ENCODE peak calls at places on chromosome 19, in eight cellular contexts. One of them, this sample, is unnamed.

GRCh38 chr19:29531458-29532025 is 5.7 kb downstream of the VSTM2B start:
- DNase-seq in nephron progenitor cell: no peak
- DNase-seq in neural crest cell: no peak
- DNase-seq in glutamatergic neuron: peak
- DNase-seq in omental fat pad: no peak
- DNase-seq in GM06990: no peak
- DNase-seq in foreskin fibroblast: no peak
- DNase-seq in AG04450: no peak
- DNase-seq in this sample: no peak

GRCh38 chr19:51462681-51463080 is 4.4 kb upstream of the SIGLEC8 start:
- DNase-seq in nephron progenitor cell: no peak
- DNase-seq in neural crest cell: no peak
- DNase-seq in glutamatergic neuron: no peak
- DNase-seq in omental fat pad: no peak
- DNase-seq in GM06990: no peak
- DNase-seq in foreskin fibroblast: no peak
- DNase-seq in AG04450: no peak
- DNase-seq in this sample: no peak

GRCh38 chr19:11098861-11099260 is 9.6 kb downstream of the LDLR start:
- DNase-seq in nephron progenitor cell: no peak
- DNase-seq in neural crest cell: no peak
- DNase-seq in glutamatergic neuron: no peak
- DNase-seq in omental fat pad: no peak
- DNase-seq in GM06990: no peak
- DNase-seq in foreskin fibroblast: no peak
- DNase-seq in AG04450: no peak
- DNase-seq in this sample: no peak

GRCh38 chr19:8004723-8005513 is 523 bp downstream of the ELAVL1 start:
- DNase-seq in nephron progenitor cell: peak
- DNase-seq in neural crest cell: peak
- DNase-seq in glutamatergic neuron: peak
- DNase-seq in omental fat pad: no peak
- DNase-seq in GM06990: no peak
- DNase-seq in foreskin fibroblast: peak
- DNase-seq in AG04450: no peak
- DNase-seq in this sample: no peak

GRCh38 chr19:7294571-7295212 is 478 bp upstream of the INSR start:
- DNase-seq in nephron progenitor cell: peak
- DNase-seq in neural crest cell: peak
- DNase-seq in glutamatergic neuron: peak
- DNase-seq in omental fat pad: no peak
- DNase-seq in GM06990: peak
- DNase-seq in foreskin fibroblast: peak
- DNase-seq in AG04450: no peak
- DNase-seq in this sample: peak

GRCh38 chr19:2755811-2756210 is 16.0 kb upstream of the SLC39A3 start:
- DNase-seq in nephron progenitor cell: no peak
- DNase-seq in neural crest cell: no peak
- DNase-seq in glutamatergic neuron: no peak
- DNase-seq in omental fat pad: no peak
- DNase-seq in GM06990: no peak
- DNase-seq in foreskin fibroblast: no peak
- DNase-seq in AG04450: no peak
- DNase-seq in this sample: no peak

GRCh38 chr19:10380311-10381102 is at the start of gene TYK2:
- DNase-seq in nephron progenitor cell: peak
- DNase-seq in neural crest cell: peak
- DNase-seq in glutamatergic neuron: peak
- DNase-seq in omental fat pad: peak
- DNase-seq in GM06990: peak
- DNase-seq in foreskin fibroblast: peak
- DNase-seq in AG04450: peak
- DNase-seq in this sample: peak

GRCh38 chr19:45752639-45753038 is 16.4 kb downstream of the SIX5 start:
- DNase-seq in nephron progenitor cell: no peak
- DNase-seq in neural crest cell: no peak
- DNase-seq in glutamatergic neuron: no peak
- DNase-seq in omental fat pad: no peak
- DNase-seq in GM06990: no peak
- DNase-seq in foreskin fibroblast: no peak
- DNase-seq in AG04450: no peak
- DNase-seq in this sample: no peak

GRCh38 chr19:23070353-23070781 is 46.5 kb upstream of the ZNF730 start:
- DNase-seq in nephron progenitor cell: no peak
- DNase-seq in neural crest cell: no peak
- DNase-seq in glutamatergic neuron: peak
- DNase-seq in omental fat pad: no peak
- DNase-seq in GM06990: no peak
- DNase-seq in foreskin fibroblast: peak
- DNase-seq in AG04450: no peak
- DNase-seq in this sample: peak

GRCh38 chr19:42176649-42176989 is 40.9 kb downstream of the DEDD2 start:
- DNase-seq in nephron progenitor cell: no peak
- DNase-seq in neural crest cell: no peak
- DNase-seq in glutamatergic neuron: no peak
- DNase-seq in omental fat pad: no peak
- DNase-seq in GM06990: no peak
- DNase-seq in foreskin fibroblast: no peak
- DNase-seq in AG04450: no peak
- DNase-seq in this sample: peak

GRCh38 chr19:3964256-3965194 is 6.4 kb downstream of the DAPK3 start:
- DNase-seq in nephron progenitor cell: no peak
- DNase-seq in neural crest cell: no peak
- DNase-seq in glutamatergic neuron: no peak
- DNase-seq in omental fat pad: no peak
- DNase-seq in GM06990: no peak
- DNase-seq in foreskin fibroblast: no peak
- DNase-seq in AG04450: no peak
- DNase-seq in this sample: no peak

GRCh38 chr19:3968556-3969434 is 2.1 kb downstream of the DAPK3 start:
- DNase-seq in nephron progenitor cell: peak
- DNase-seq in neural crest cell: peak
- DNase-seq in glutamatergic neuron: peak
- DNase-seq in omental fat pad: peak
- DNase-seq in GM06990: no peak
- DNase-seq in foreskin fibroblast: peak
- DNase-seq in AG04450: peak
- DNase-seq in this sample: no peak

GRCh38 chr19:3969435-3970312 is 1.2 kb downstream of the DAPK3 start:
- DNase-seq in nephron progenitor cell: peak
- DNase-seq in neural crest cell: no peak
- DNase-seq in glutamatergic neuron: peak
- DNase-seq in omental fat pad: no peak
- DNase-seq in GM06990: no peak
- DNase-seq in foreskin fibroblast: peak
- DNase-seq in AG04450: peak
- DNase-seq in this sample: no peak

GRCh38 chr19:3963458-3964255 is 7.2 kb downstream of the DAPK3 start:
- DNase-seq in nephron progenitor cell: no peak
- DNase-seq in neural crest cell: no peak
- DNase-seq in glutamatergic neuron: no peak
- DNase-seq in omental fat pad: no peak
- DNase-seq in GM06990: no peak
- DNase-seq in foreskin fibroblast: no peak
- DNase-seq in AG04450: no peak
- DNase-seq in this sample: no peak

GRCh38 chr19:3966051-3967017 is 4.6 kb downstream of the DAPK3 start:
- DNase-seq in nephron progenitor cell: no peak
- DNase-seq in neural crest cell: no peak
- DNase-seq in glutamatergic neuron: no peak
- DNase-seq in omental fat pad: no peak
- DNase-seq in GM06990: no peak
- DNase-seq in foreskin fibroblast: no peak
- DNase-seq in AG04450: no peak
- DNase-seq in this sample: no peak
- TF ChIP-seq CTCF in nephron progenitor cell: no peak
- TF ChIP-seq CTCF in neural crest cell: no peak
- TF ChIP-seq CTCF in glutamatergic neuron: no peak
- TF ChIP-seq CTCF in omental fat pad: no peak
- TF ChIP-seq CTCF in GM06990: no peak
- TF ChIP-seq CTCF in foreskin fibroblast: no peak
- TF ChIP-seq CTCF in AG04450: no peak
- TF ChIP-seq CTCF in this sample: no peak

GRCh38 chr19:40928859-40929258 is 46.8 kb upstream of the CYP2A7 start:
- DNase-seq in nephron progenitor cell: no peak
- DNase-seq in neural crest cell: no peak
- DNase-seq in glutamatergic neuron: no peak
- DNase-seq in omental fat pad: no peak
- DNase-seq in GM06990: no peak
- DNase-seq in foreskin fibroblast: no peak
- DNase-seq in AG04450: no peak
- DNase-seq in this sample: no peak

GRCh38 chr19:40920300-40921004 is 38.4 kb upstream of the CYP2A7 start:
- DNase-seq in nephron progenitor cell: no peak
- DNase-seq in neural crest cell: no peak
- DNase-seq in glutamatergic neuron: no peak
- DNase-seq in omental fat pad: no peak
- DNase-seq in GM06990: no peak
- DNase-seq in foreskin fibroblast: no peak
- DNase-seq in AG04450: no peak
- DNase-seq in this sample: no peak

GRCh38 chr19:40921005-40921897 is 39.2 kb upstream of the CYP2A7 start:
- DNase-seq in nephron progenitor cell: no peak
- DNase-seq in neural crest cell: no peak
- DNase-seq in glutamatergic neuron: no peak
- DNase-seq in omental fat pad: no peak
- DNase-seq in GM06990: no peak
- DNase-seq in foreskin fibroblast: peak
- DNase-seq in AG04450: no peak
- DNase-seq in this sample: no peak

GRCh38 chr19:40927567-40927966 is 45.5 kb upstream of the CYP2A7 start:
- DNase-seq in nephron progenitor cell: no peak
- DNase-seq in neural crest cell: no peak
- DNase-seq in glutamatergic neuron: no peak
- DNase-seq in omental fat pad: no peak
- DNase-seq in GM06990: no peak
- DNase-seq in foreskin fibroblast: no peak
- DNase-seq in AG04450: no peak
- DNase-seq in this sample: no peak

DNA sequence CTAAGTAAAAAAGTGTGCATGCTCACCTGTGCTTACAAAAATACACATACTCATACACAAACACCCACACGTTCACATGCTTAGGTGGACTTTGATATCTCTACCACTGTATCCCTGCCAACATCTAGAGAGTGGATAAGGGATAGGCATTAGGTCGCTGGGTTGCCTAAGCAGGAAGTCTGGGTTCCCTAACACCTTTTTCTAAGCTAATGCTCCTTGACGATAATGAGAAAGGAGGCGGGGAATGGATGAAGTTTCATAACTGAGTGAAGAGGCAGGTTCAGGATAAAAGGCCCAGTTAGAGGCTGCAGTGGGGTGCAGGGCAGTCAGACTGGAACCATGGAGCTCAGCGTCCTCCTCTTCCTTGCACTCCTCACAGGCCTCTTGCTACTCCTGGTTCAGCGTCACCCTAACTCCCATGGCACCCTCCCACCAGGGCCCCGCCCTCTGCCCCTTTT is 41.9 kb upstream of the CYP2A7 start:
- DNase-seq in nephron progenitor cell: no peak
- DNase-seq in neural crest cell: no peak
- DNase-seq in glutamatergic neuron: no peak
- DNase-seq in omental fat pad: no peak
- DNase-seq in GM06990: no peak
- DNase-seq in foreskin fibroblast: no peak
- DNase-seq in AG04450: no peak
- DNase-seq in this sample: no peak
- TF ChIP-seq CTCF in nephron progenitor cell: no peak
- TF ChIP-seq CTCF in neural crest cell: no peak
- TF ChIP-seq CTCF in glutamatergic neuron: no peak
- TF ChIP-seq CTCF in omental fat pad: no peak
- TF ChIP-seq CTCF in GM06990: no peak
- TF ChIP-seq CTCF in foreskin fibroblast: no peak
- TF ChIP-seq CTCF in AG04450: no peak
- TF ChIP-seq CTCF in this sample: no peak

DNA sequence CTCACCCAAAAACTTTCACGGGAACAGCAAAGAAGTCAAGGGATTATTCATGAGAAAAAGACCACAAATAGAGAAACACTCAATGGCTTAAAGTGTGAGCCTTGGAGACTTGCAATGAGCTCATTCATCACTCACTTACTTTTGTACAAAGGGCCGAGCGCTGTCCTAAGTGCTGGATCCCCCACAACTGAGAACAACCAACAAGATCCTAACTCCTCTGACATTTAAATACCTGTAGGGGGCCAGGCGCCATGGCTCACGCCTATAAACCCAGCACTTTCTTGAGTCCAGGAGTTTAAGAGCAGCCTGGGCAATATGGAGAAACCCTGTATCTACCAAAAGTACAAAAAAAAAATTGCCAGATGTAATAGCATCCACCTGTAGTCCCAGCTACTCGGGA is 29.4 kb upstream of the ZNF507 start:
- DNase-seq in nephron progenitor cell: no peak
- DNase-seq in neural crest cell: no peak
- DNase-seq in glutamatergic neuron: no peak
- DNase-seq in omental fat pad: no peak
- DNase-seq in GM06990: no peak
- DNase-seq in foreskin fibroblast: no peak
- DNase-seq in AG04450: no peak
- DNase-seq in this sample: no peak
- TF ChIP-seq CTCF in nephron progenitor cell: no peak
- TF ChIP-seq CTCF in neural crest cell: no peak
- TF ChIP-seq CTCF in glutamatergic neuron: no peak
- TF ChIP-seq CTCF in omental fat pad: no peak
- TF ChIP-seq CTCF in GM06990: no peak
- TF ChIP-seq CTCF in foreskin fibroblast: no peak
- TF ChIP-seq CTCF in AG04450: no peak
- TF ChIP-seq CTCF in this sample: no peak

DNA sequence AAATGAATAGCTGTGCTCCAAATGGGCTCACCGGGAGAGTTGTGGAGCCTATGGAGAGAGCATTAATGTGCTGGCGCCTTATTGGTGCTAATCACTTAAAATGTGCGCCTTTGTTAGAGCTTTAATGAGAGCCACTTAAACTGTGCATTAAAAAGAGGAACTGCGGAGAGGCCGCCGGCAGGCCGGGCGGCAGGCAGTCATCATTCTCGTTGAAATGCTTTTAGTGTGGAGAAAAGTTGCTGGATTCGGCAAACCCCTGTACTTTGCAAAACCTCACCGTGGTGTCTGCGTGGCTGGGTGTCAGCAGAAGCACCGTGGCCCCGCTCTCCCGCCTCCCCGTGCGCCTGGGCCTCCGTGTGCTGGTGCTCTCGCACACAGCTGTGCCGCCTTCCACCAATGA is 105.5 kb downstream of the KDM4B start:
- DNase-seq in nephron progenitor cell: no peak
- DNase-seq in neural crest cell: no peak
- DNase-seq in glutamatergic neuron: no peak
- DNase-seq in omental fat pad: no peak
- DNase-seq in GM06990: no peak
- DNase-seq in foreskin fibroblast: no peak
- DNase-seq in AG04450: no peak
- DNase-seq in this sample: no peak
- TF ChIP-seq CTCF in nephron progenitor cell: no peak
- TF ChIP-seq CTCF in neural crest cell: no peak
- TF ChIP-seq CTCF in glutamatergic neuron: no peak
- TF ChIP-seq CTCF in omental fat pad: no peak
- TF ChIP-seq CTCF in GM06990: no peak
- TF ChIP-seq CTCF in foreskin fibroblast: no peak
- TF ChIP-seq CTCF in AG04450: no peak
- TF ChIP-seq CTCF in this sample: no peak

GRCh38 chr19:53019684-53020083 is 6.0 kb downstream of the ERVV-1 start:
- DNase-seq in nephron progenitor cell: no peak
- DNase-seq in neural crest cell: no peak
- DNase-seq in glutamatergic neuron: no peak
- DNase-seq in omental fat pad: no peak
- DNase-seq in GM06990: no peak
- DNase-seq in foreskin fibroblast: no peak
- DNase-seq in AG04450: no peak
- DNase-seq in this sample: no peak
- TF ChIP-seq CTCF in nephron progenitor cell: no peak
- TF ChIP-seq CTCF in neural crest cell: no peak
- TF ChIP-seq CTCF in glutamatergic neuron: no peak
- TF ChIP-seq CTCF in omental fat pad: no peak
- TF ChIP-seq CTCF in GM06990: no peak
- TF ChIP-seq CTCF in foreskin fibroblast: no peak
- TF ChIP-seq CTCF in AG04450: no peak
- TF ChIP-seq CTCF in this sample: no peak

This sample was measured in GM13976.